ENCODE peak calls at places on chromosomes 11 and 22, in seven cellular contexts. F is H9, Y is IMR-90, Q is neuronal stem cell, M is trophoblast cell, D is H1, A is mesenchymal stem cell. U is an unnamed sample.

GRCh38 chr11:132245558-132246385 is 875.4 kb downstream of the NTM start:
- DNase-seq in Q (no peak), F (peak), D (no peak), M (no peak), A (no peak), Y (no peak), U (no peak)

GRCh38 chr22:17214416-17215043 is 4.7 kb downstream of the ADA2 start:
- DNase-seq in Y (no peak), M (no peak), A (no peak), Q (no peak), D (no peak), F (no peak), U (no peak)

GRCh38 chr11:134562176-134562575 is 150.1 kb upstream of the B3GAT1 start:
- DNase-seq in M (no peak), A (no peak), D (peak), Y (no peak), F (no peak), Q (no peak), U (no peak)

GRCh38 chr11:46381046-46381835 is at the start of gene MDK:
- DNase-seq in F (peak), Y (no peak), A (no peak), D (peak), M (peak), Q (peak), U (peak)

GRCh38 chr11:65565624-65566453 is 4.4 kb upstream of the ZNRD2 start:
- DNase-seq in F (no peak), A (no peak), Q (no peak), D (no peak), M (no peak), Y (peak), U (no peak)

GRCh38 chr11:78651923-78652602 is 77.4 kb upstream of the NARS2 start:
- DNase-seq in A (no peak), Q (no peak), M (no peak), Y (no peak), F (no peak), D (peak), U (no peak)

GRCh38 chr11:14642873-14643696 is 519 bp upstream of the PDE3B start:
- DNase-seq in F (no peak), M (no peak), Q (no peak), Y (no peak), A (no peak), D (no peak), U (peak)

GRCh38 chr11:128336203-128336602 is 251.2 kb downstream of the ETS1 start:
- DNase-seq in Y (peak), A (peak), D (no peak), Q (no peak), F (no peak), M (peak), U (peak)

GRCh38 chr11:84691830-84692229 is 935.3 kb downstream of the DLG2 start:
- DNase-seq in M (peak), A (no peak), F (no peak), Y (no peak), Q (peak), D (no peak), U (peak)
- H3K4ac ChIP-seq in M (no peak), A (no peak), F (no peak), Y (no peak), Q (no peak), D (no peak), U (no peak)

GRCh38 chr11:22192642-22193347 is at the start of gene ANO5:
- DNase-seq in A (no peak), D (peak), M (peak), Q (peak), Y (no peak), F (peak), U (peak)

GRCh38 chr11:22193348-22194051 is 615 bp downstream of the ANO5 start:
- DNase-seq in A (no peak), D (peak), F (peak), M (no peak), Q (peak), Y (no peak), U (peak)

GRCh38 chr11:22192289-22192641 is 620 bp upstream of the ANO5 start:
- DNase-seq in Y (no peak), Q (no peak), D (no peak), A (no peak), F (peak), M (no peak), U (peak)

GRCh38 chr11:22197139-22197893 is 4.4 kb downstream of the ANO5 start:
- DNase-seq in Q (no peak), A (no peak), M (no peak), D (no peak), Y (no peak), F (no peak), U (no peak)

GRCh38 chr11:22194907-22195306 is 2.0 kb downstream of the ANO5 start:
- DNase-seq in M (no peak), Y (no peak), Q (no peak), A (no peak), F (no peak), D (no peak), U (no peak)
- H3K4ac ChIP-seq in M (no peak), Y (no peak), Q (no peak), A (no peak), F (no peak), D (no peak), U (no peak)

GRCh38 chr22:32841175-32841574 is 39.7 kb downstream of the TIMP3 start:
- DNase-seq in M (no peak), Y (no peak), A (no peak), Q (no peak), D (no peak), F (no peak), U (no peak)
- H3K4ac ChIP-seq in M (no peak), Y (no peak), A (no peak), Q (no peak), D (no peak), F (no peak), U (no peak)

GRCh38 chr11:28105869-28106268 is 2.1 kb downstream of the KIF18A start:
- DNase-seq in F (no peak), Y (no peak), M (no peak), A (peak), Q (no peak), D (no peak), U (no peak)
- H3K4ac ChIP-seq in F (no peak), Y (no peak), M (no peak), A (no peak), Q (no peak), D (no peak), U (no peak)

DNA sequence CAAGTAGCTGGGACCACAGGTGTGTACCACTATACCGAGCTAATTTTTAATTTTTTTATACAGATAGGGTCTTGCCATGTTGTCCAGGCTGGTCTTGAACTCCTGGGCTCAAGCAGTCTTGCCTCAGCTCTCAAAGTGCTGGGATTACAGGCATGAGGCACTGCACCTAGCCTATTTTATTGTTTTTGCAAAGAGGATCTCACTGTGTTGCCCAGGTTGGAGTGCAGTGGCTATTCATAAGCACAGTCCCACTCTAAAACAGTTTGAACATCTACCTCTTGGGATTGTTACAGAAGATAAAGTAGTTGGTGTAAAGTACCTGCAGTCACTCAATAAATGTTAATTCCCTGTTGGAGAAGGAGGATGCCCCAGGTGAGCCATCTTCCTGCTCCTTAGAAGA is 29.1 kb downstream of the XRCC6 start:
- DNase-seq in F (no peak), A (no peak), D (no peak), M (no peak), Q (no peak), Y (no peak), U (no peak)
- H3K4ac ChIP-seq in F (no peak), A (no peak), D (no peak), M (no peak), Q (no peak), Y (no peak), U (no peak)

GRCh38 chr11:93082900-93083299 is 113.4 kb downstream of the MTNR1B start:
- DNase-seq in Y (no peak), M (peak), F (no peak), Q (no peak), A (no peak), D (no peak), U (no peak)
- H3K4ac ChIP-seq in Y (no peak), M (no peak), F (no peak), Q (no peak), A (no peak), D (no peak), U (peak)

GRCh38 chr11:35271031-35271430 is 132.1 kb downstream of the CD44 start:
- DNase-seq in A (no peak), D (no peak), Y (no peak), F (no peak), Q (no peak), M (no peak), U (no peak)

GRCh38 chr11:35272391-35272821 is 133.4 kb downstream of the CD44 start:
- DNase-seq in M (no peak), A (peak), Y (no peak), D (no peak), Q (no peak), F (no peak), U (no peak)

GRCh38 chr11:35265755-35266454 is 126.9 kb downstream of the CD44 start:
- DNase-seq in M (no peak), D (no peak), Q (no peak), Y (no peak), F (no peak), A (no peak), U (no peak)

GRCh38 chr11:35267504-35267903 is 128.5 kb downstream of the CD44 start:
- DNase-seq in M (no peak), Y (peak), F (no peak), A (peak), Q (no peak), D (no peak), U (no peak)

DNA sequence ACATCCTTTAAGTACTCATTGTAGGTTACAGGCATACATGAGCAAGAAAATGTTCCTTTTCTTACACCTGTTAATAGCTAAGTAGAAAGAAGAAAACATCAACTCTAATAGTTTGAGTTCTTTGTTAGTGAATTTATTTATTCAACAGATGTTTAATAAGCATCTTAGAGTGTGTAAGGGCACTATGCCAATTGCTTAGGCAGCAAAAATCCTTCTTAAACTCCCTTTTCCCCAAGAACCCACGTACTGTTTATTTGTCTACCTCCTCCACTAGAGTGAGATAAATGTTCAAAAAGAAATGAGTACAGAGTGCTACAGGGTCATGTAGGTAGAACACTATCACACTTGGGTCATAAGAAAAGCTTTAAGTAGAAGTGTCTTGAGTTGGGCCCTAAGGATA is 131.4 kb downstream of the CD44 start:
- DNase-seq in D (no peak), Q (no peak), F (no peak), Y (peak), A (no peak), M (no peak), U (no peak)
- H3K4ac ChIP-seq in D (no peak), Q (no peak), F (no peak), Y (no peak), A (no peak), M (no peak), U (no peak)

GRCh38 chr22:25881353-25881752 is 139.4 kb downstream of the MYO18B start:
- DNase-seq in Y (no peak), A (no peak), M (no peak), Q (no peak), F (no peak), D (no peak), U (no peak)

GRCh38 chr22:25880524-25880923 is 138.5 kb downstream of the MYO18B start:
- DNase-seq in Q (no peak), F (no peak), D (no peak), A (no peak), Y (no peak), M (peak), U (no peak)

GRCh38 chr22:25882366-25882765 is 140.4 kb downstream of the MYO18B start:
- DNase-seq in A (no peak), F (no peak), D (no peak), M (no peak), Y (no peak), Q (no peak), U (no peak)

GRCh38 chr22:25878933-25879332 is 136.9 kb downstream of the MYO18B start:
- DNase-seq in F (no peak), M (no peak), Q (no peak), A (no peak), Y (no peak), D (no peak), U (no peak)

GRCh38 chr22:25884121-25884520 is 142.1 kb downstream of the MYO18B start:
- DNase-seq in D (no peak), Q (no peak), F (no peak), A (no peak), Y (no peak), M (no peak), U (no peak)
- H3K4ac ChIP-seq in D (no peak), Q (no peak), F (no peak), A (no peak), Y (no peak), M (no peak), U (no peak)

GRCh38 chr11:72918825-72919224 is 104.6 kb downstream of the ATG16L2 start:
- DNase-seq in M (no peak), D (no peak), F (no peak), Q (no peak), Y (peak), A (no peak), U (no peak)
- H3K4ac ChIP-seq in M (no peak), D (no peak), F (no peak), Q (no peak), Y (no peak), A (no peak), U (no peak)